ENCODE peak calls at places on chromosome 6, in four cellular contexts. J is naive B cell, Q is Karpas-422, H is AG20443. C is an unnamed sample.

GRCh38 chr6:158080849-158081656 is 87.0 kb downstream of the SERAC1 start:
- DNase-seq in J (no peak), Q (no peak), H (no peak), C (no peak)

GRCh38 chr6:11538799-11539468 is 1.4 kb downstream of the TMEM170B start:
- DNase-seq in J (no peak), Q (no peak), H (no peak), C (peak)

GRCh38 chr6:30748851-30749540 is 4.6 kb upstream of the IER3 start:
- DNase-seq in J (no peak), Q (peak), H (no peak), C (no peak)

GRCh38 chr6:7919871-7920270 is 9.3 kb upstream of the TXNDC5 start:
- DNase-seq in J (no peak), Q (peak), H (no peak), C (no peak)

GRCh38 chr6:3902786-3903648 is 53.8 kb downstream of the FAM50B start:
- DNase-seq in J (no peak), Q (no peak), H (no peak), C (no peak)

GRCh38 chr6:114342086-114342825 is 567 bp downstream of the HS3ST5 start:
- DNase-seq in J (no peak), Q (no peak), H (peak), C (no peak)

GRCh38 chr6:121274896-121275295 is 59.4 kb downstream of the TBC1D32 start:
- DNase-seq in J (no peak), Q (no peak), H (no peak), C (no peak)

GRCh38 chr6:49606696-49607390 is 29.8 kb downstream of the RHAG start:
- DNase-seq in J (no peak), Q (peak), H (peak), C (peak)

GRCh38 chr6:111997078-111997862 is 56.6 kb upstream of the CCN6 start:
- DNase-seq in J (peak), Q (peak), H (peak), C (peak)

GRCh38 chr6:1527098-1527497 is 82.6 kb upstream of the FOXC1 start:
- DNase-seq in J (no peak), Q (no peak), H (peak), C (no peak)

GRCh38 chr6:121460170-121460569 is 24.7 kb downstream of the GJA1 start:
- DNase-seq in J (no peak), Q (no peak), H (no peak), C (no peak)

GRCh38 chr6:20203561-20204528 is 8.4 kb downstream of the MBOAT1 start:
- DNase-seq in J (no peak), Q (no peak), H (no peak), C (no peak)

GRCh38 chr6:35445691-35446090 is 6.4 kb upstream of the FANCE start:
- DNase-seq in J (no peak), Q (no peak), H (no peak), C (no peak)

GRCh38 chr6:42007753-42008528 is 42.4 kb upstream of the TAF8 start:
- DNase-seq in J (peak), Q (peak), H (no peak), C (peak)

GRCh38 chr6:46793138-46793537 is at the start of gene MEP1A:
- DNase-seq in J (no peak), Q (no peak), H (no peak), C (no peak)

GRCh38 chr6:19664050-19664449 is 173.1 kb upstream of the ID4 start:
- DNase-seq in J (no peak), Q (no peak), H (no peak), C (peak)

GRCh38 chr6:101400341-101400740 is 6.8 kb downstream of the GRIK2 start:
- DNase-seq in J (no peak), Q (no peak), H (no peak), C (no peak)

GRCh38 chr6:11023032-11023431 is 21.1 kb downstream of the ELOVL2 start:
- DNase-seq in J (no peak), Q (no peak), H (no peak), C (no peak)

GRCh38 chr6:129140571-129140970 is 257.6 kb downstream of the LAMA2 start:
- DNase-seq in J (no peak), Q (no peak), H (peak), C (no peak)

GRCh38 chr6:53712078-53712477 is 46.5 kb upstream of the KLHL31 start:
- DNase-seq in J (no peak), Q (no peak), H (no peak), C (no peak)

GRCh38 chr6:37033819-37034790 is 28.6 kb downstream of the FGD2 start:
- DNase-seq in J (no peak), Q (no peak), H (no peak), C (no peak)

GRCh38 chr6:14763616-14764015 is 482.3 kb upstream of the JARID2 start:
- DNase-seq in J (no peak), Q (no peak), H (no peak), C (no peak)

GRCh38 chr6:42929928-42930360 is 664 bp downstream of the CNPY3 start:
- DNase-seq in J (peak), Q (peak), H (peak), C (peak)

GRCh38 chr6:157551041-157551832 is 170.2 kb downstream of the ZDHHC14 start:
- DNase-seq in J (no peak), Q (no peak), H (peak), C (no peak)

GRCh38 chr6:75350156-75350555 is 65.6 kb upstream of the TMEM30A start:
- DNase-seq in J (no peak), Q (no peak), H (no peak), C (no peak)

GRCh38 chr6:10411131-10411914 is 3.6 kb downstream of the TFAP2A start:
- DNase-seq in J (no peak), Q (no peak), H (no peak), C (no peak)

GRCh38 chr6:115969930-115970273 is 90.8 kb downstream of the FRK start:
- DNase-seq in J (no peak), Q (no peak), H (peak), C (no peak)

GRCh38 chr6:21438986-21439352 is 154.6 kb upstream of the SOX4 start:
- DNase-seq in J (no peak), Q (no peak), H (no peak), C (no peak)

GRCh38 chr6:29633532-29633901 is 534 bp upstream of the GABBR1 start:
- DNase-seq in J (no peak), Q (no peak), H (no peak), C (peak)

GRCh38 chr6:96001891-96002575 is 13.7 kb upstream of the FUT9 start:
- DNase-seq in J (no peak), Q (no peak), H (no peak), C (no peak)

GRCh38 chr6:34362909-34363713 is 29.4 kb downstream of the NUDT3 start:
- DNase-seq in J (no peak), Q (peak), H (no peak), C (peak)

GRCh38 chr6:12782136-12782535 is 65.6 kb downstream of the PHACTR1 start:
- DNase-seq in J (no peak), Q (no peak), H (no peak), C (no peak)

GRCh38 chr6:112251170-112251945 is 3.0 kb downstream of the LAMA4 start:
- DNase-seq in J (no peak), Q (no peak), H (peak), C (no peak)

GRCh38 chr6:160010067-160010466 is 41.2 kb downstream of the IGF2R start:
- DNase-seq in J (no peak), Q (no peak), H (peak), C (no peak)

GRCh38 chr6:21294144-21294543 is 299.4 kb upstream of the SOX4 start:
- DNase-seq in J (no peak), Q (no peak), H (no peak), C (no peak)

GRCh38 chr6:84860493-84860892 is 96.1 kb upstream of the TBX18 start:
- DNase-seq in J (no peak), Q (no peak), H (no peak), C (no peak)

GRCh38 chr6:26104457-26105108 is 17.4 kb downstream of the HFE start:
- DNase-seq in J (no peak), Q (no peak), H (no peak), C (peak)